ENCODE peak calls at places on chromosomes 3 and 15, in ten cellular contexts. Z is left colon; E is NCI-H2029; W is NCI-H1694 treated with DMSO at 0.1 percent for 48 hours; Y is right cardiac atrium; M is GM12891; I is lung; X is uterus; P is anterior cingulate cortex; C is effector CD4-positive, alpha-beta T cell. N is an unnamed sample.

GRCh38 chr3:50573566-50574279 is 4.4 kb downstream of the HEMK1 start:
- DNase-seq in Z (no peak), E (no peak), W (no peak), Y (no peak), M (no peak), I (peak), X (no peak), P (no peak), C (no peak), N (no peak)

GRCh38 chr15:94792166-94792565 is 560.8 kb downstream of the MCTP2 start:
- DNase-seq in Z (no peak), E (no peak), W (no peak), Y (no peak), M (no peak), I (no peak), X (no peak), P (no peak), C (no peak), N (no peak)

GRCh38 chr3:15427182-15427880 is at the start of the genes EAF1 and METTL6:
- DNase-seq in Z (peak), E (peak), W (peak), Y (peak), M (peak), I (peak), X (peak), P (peak), C (peak), N (peak)

GRCh38 chr3:173750591-173750990 is 353.0 kb downstream of the NLGN1 start:
- DNase-seq in Z (no peak), E (no peak), W (no peak), Y (no peak), M (no peak), I (no peak), X (no peak), P (no peak), C (no peak), N (no peak)

GRCh38 chr15:70795311-70795665 is 31.9 kb upstream of the UACA start:
- DNase-seq in Z (no peak), E (no peak), W (no peak), Y (no peak), M (no peak), I (no peak), X (no peak), P (no peak), C (no peak), N (no peak)

GRCh38 chr15:85525755-85526154 is 145.4 kb downstream of the AKAP13 start:
- DNase-seq in Z (no peak), E (no peak), W (no peak), Y (no peak), M (no peak), I (no peak), X (no peak), P (no peak), C (no peak), N (no peak)

GRCh38 chr3:108312656-108313055 is 16.3 kb downstream of the HHLA2 start:
- DNase-seq in Z (no peak), E (no peak), W (no peak), Y (no peak), M (no peak), I (no peak), X (no peak), P (no peak), C (no peak), N (no peak)

GRCh38 chr3:13380991-13381390 is 39.1 kb downstream of the NUP210 start:
- DNase-seq in Z (no peak), E (no peak), W (no peak), Y (no peak), M (no peak), I (no peak), X (no peak), P (no peak), C (no peak), N (no peak)

GRCh38 chr3:46690798-46691197 is 2.7 kb downstream of the ALS2CL start:
- DNase-seq in Z (peak), E (peak), W (no peak), Y (peak), M (no peak), I (peak), X (no peak), P (no peak), C (no peak), N (peak)

GRCh38 chr3:114887806-114888205 is 259.3 kb downstream of the ZBTB20 start:
- DNase-seq in Z (no peak), E (no peak), W (no peak), Y (no peak), M (no peak), I (no peak), X (no peak), P (no peak), C (no peak), N (no peak)

GRCh38 chr15:101463265-101463664 is 26.2 kb downstream of the PCSK6 start:
- DNase-seq in Z (peak), E (no peak), W (no peak), Y (no peak), M (no peak), I (no peak), X (no peak), P (no peak), C (no peak), N (no peak)

GRCh38 chr3:122021037-122021436 is 1.0 kb downstream of the ILDR1 start:
- DNase-seq in Z (no peak), E (no peak), W (no peak), Y (no peak), M (no peak), I (no peak), X (no peak), P (no peak), C (no peak), N (no peak)

GRCh38 chr3:71493372-71493771 is 90.2 kb downstream of the FOXP1 start:
- DNase-seq in Z (no peak), E (no peak), W (no peak), Y (no peak), M (no peak), I (no peak), X (no peak), P (no peak), C (peak), N (no peak)

GRCh38 chr3:192433704-192434103 is 293.6 kb downstream of the FGF12 start:
- DNase-seq in Z (no peak), E (no peak), W (no peak), Y (no peak), M (no peak), I (no peak), X (no peak), P (no peak), C (no peak), N (no peak)